ENCODE peak calls at places on chromosome 6, in nine cellular contexts. I is OCI-LY7, U is SK-N-SH, Z is HCT116, V is GM12878, R is fibroblast of lung, X is A549, J is neural progenitor cell, F is GM23248. Y is an unnamed sample.

GRCh38 chr6:80179691-80180090 is 73.2 kb downstream of the BCKDHB start:
- DNase-seq in V (no peak), F (peak; percentile 12), I (no peak), X (no peak), U (no peak), Z (no peak), J (no peak), R (no peak), Y (no peak)

GRCh38 chr6:155524249-155524651 is 68.6 kb upstream of the NOX3 start:
- DNase-seq in F (peak; percentile 89), R (peak; percentile 67), Z (no peak), X (no peak), J (no peak), U (no peak), V (no peak), I (no peak), Y (peak; percentile 17)

GRCh38 chr6:135583256-135583758 is 85.8 kb upstream of the AHI1 start:
- DNase-seq in R (peak; percentile 59), I (no peak), X (no peak), J (no peak), V (no peak), Z (no peak), U (no peak), F (peak; percentile 75), Y (no peak)

GRCh38 chr6:156720739-156721714 is 56.2 kb upstream of the ARID1B start:
- DNase-seq in V (peak; percentile 76), U (no peak), R (no peak), J (peak; percentile 42), F (peak; percentile 22), X (no peak), I (peak; percentile 50), Z (no peak), Y (peak; percentile 8)

GRCh38 chr6:163583558-163583957 is 169.0 kb downstream of the QKI start:
- DNase-seq in V (no peak), J (no peak), U (no peak), R (no peak), Z (no peak), X (no peak), F (no peak), I (no peak), Y (peak; percentile 11)

GRCh38 chr6:167663784-167664432 is 162.8 kb upstream of the AFDN start:
- DNase-seq in X (no peak), Z (no peak), F (no peak), J (no peak), V (no peak), I (no peak), R (no peak), U (no peak), Y (no peak)

GRCh38 chr6:74167506-74167905 is 471.5 kb downstream of the CD109 start:
- DNase-seq in R (peak; percentile 18), F (no peak), U (no peak), V (no peak), X (no peak), I (no peak), Z (no peak), J (no peak), Y (no peak)

GRCh38 chr6:48671506-48671905 is 560.5 kb upstream of the PTCHD4 start:
- DNase-seq in V (no peak), F (no peak), J (no peak), U (no peak), I (no peak), X (no peak), Z (no peak), R (peak; percentile 39), Y (no peak)

DNA sequence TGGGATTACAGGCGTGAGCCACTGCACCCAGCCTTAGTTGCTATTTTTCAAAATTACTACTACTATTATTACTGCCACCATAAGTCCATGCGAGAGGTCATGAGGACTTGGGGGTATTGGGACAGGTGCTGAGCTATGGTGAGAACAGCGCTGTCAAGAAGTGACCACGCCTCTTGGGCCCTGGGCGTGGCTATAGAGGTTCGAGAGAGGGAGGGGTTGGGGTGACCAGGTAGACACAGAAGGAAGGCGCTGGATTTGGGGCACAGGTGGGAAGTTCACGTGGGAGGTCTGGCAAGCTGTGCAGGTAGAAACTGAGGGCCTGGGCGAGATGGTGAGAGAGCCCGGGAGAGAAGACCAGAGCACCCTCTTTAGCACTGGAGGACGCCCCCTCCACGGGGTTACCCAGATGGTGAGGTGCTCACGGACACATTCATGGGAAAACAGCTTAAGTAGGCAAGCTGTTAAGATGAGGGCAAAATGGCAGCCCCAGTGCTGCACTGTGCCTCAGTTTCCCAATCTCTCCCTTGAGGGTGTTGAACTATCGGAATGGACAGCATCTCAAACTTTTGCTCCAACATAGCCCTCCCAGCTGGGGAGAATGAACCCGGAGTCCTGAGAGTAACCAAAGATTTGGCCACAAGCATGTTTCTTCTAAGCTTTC is 61.0 kb downstream of the RAB44 start:
- DNase-seq in J (no peak), U (no peak), I (peak; percentile 62), F (no peak), Z (no peak), R (no peak), X (no peak), V (no peak), Y (no peak)
- H3K4me2 ChIP-seq in J (no peak overlapping the region), U (no peak overlapping the region), I (peak overlapping the region; percentile 86), F (no peak overlapping the region), Z (peak overlapping the region; percentile 78), R (no peak overlapping the region), X (peak overlapping the region; percentile 20), V (peak overlapping the region; percentile 28), Y (no peak overlapping the region)

DNA sequence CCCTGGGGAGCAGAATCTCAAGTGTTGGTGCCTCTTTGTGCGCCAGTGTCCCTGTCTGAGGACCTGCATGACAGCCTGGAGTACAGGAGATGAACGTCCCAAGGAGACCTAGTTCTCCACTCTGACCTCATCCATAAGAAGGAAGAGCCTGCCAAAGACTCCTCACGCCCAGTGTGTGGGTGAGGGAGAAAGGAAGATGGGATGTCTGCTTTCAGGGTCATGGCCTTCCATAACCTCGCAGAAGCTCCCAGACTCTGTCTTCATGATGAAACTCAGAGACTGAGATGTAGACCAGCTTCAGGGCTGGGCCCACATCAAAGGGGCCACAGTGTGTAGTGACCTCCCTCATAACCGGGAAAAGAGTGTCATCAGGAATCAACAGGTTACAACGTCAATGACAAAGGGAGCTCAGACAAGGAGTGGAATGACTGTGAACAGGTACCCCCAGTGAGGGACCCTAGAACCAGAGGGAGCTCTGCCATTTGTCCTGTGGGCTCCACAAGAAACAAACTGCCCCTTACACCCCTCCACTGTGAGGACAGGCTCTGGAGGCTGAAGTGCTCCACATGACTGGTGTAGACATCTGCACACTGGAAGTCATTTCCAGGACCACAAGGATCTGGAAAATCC is 8.1 kb downstream of the HLA-DQB1 start:
- DNase-seq in U (no peak), I (no peak), V (no peak), F (no peak), J (no peak), R (no peak), X (no peak), Z (no peak), Y (no peak)
- H3K4me2 ChIP-seq in U (no peak overlapping the region), I (peak overlapping the region; percentile 73), V (no peak overlapping the region), F (no peak overlapping the region), J (no peak overlapping the region), R (no peak overlapping the region), X (no peak overlapping the region), Z (no peak overlapping the region), Y (no peak overlapping the region)

GRCh38 chr6:41966214-41966920 is 24.8 kb upstream of the CCND3 start:
- DNase-seq in X (no peak), U (no peak), J (no peak), V (no peak), R (no peak), I (no peak), F (peak; percentile 20), Z (no peak), Y (no peak)

GRCh38 chr6:41970436-41970846 is 28.8 kb upstream of the CCND3 start:
- DNase-seq in R (peak; percentile 49), Z (no peak), I (peak; percentile 21), X (peak; percentile 25), J (no peak), V (no peak), F (peak; percentile 91), U (no peak), Y (no peak)

GRCh38 chr6:41966961-41967311 is 25.3 kb upstream of the CCND3 start:
- DNase-seq in X (peak; percentile 50), J (peak; percentile 22), R (peak; percentile 13), V (no peak), I (no peak), F (peak; percentile 54), U (no peak), Z (peak; percentile 80), Y (peak; percentile 62)

GRCh38 chr6:41965429-41966213 is 24.0 kb upstream of the CCND3 start:
- DNase-seq in V (no peak), U (no peak), I (no peak), X (no peak), F (no peak), Z (no peak), J (peak; percentile 90), R (no peak), Y (no peak)

GRCh38 chr6:41967312-41968287 is 26.0 kb upstream of the CCND3 start:
- DNase-seq in I (no peak), X (peak; percentile 44), F (peak; percentile 71), Z (peak; percentile 63), R (peak; percentile 18), U (no peak), V (no peak), J (no peak), Y (peak; percentile 84)
- H3K4me2 ChIP-seq in I (no peak overlapping the region), X (peak overlapping the region; percentile 80), F (peak overlapping the region; percentile 34), Z (peak overlapping the region; percentile 59), R (no peak overlapping the region), U (no peak overlapping the region), V (no peak overlapping the region), J (peak overlapping the region; percentile 29), Y (peak overlapping the region; percentile 3)

GRCh38 chr6:7542878-7543394 is 1.5 kb downstream of the DSP start:
- DNase-seq in Z (peak; percentile 56), F (peak; percentile 96), J (peak; percentile 88), U (peak; percentile 42), I (no peak), X (peak; percentile 71), V (no peak), R (no peak), Y (peak; percentile 96)
- H3K4me2 ChIP-seq in Z (peak overlapping the region; percentile 86), F (peak overlapping the region; percentile 77), J (peak overlapping the region; percentile 89), U (peak overlapping the region; percentile 79), I (no peak overlapping the region), X (peak overlapping the region; percentile 88), V (no peak overlapping the region), R (no peak overlapping the region), Y (peak overlapping the region; percentile 60)

GRCh38 chr6:140857734-140858380 is 1274.9 kb upstream of the GJE1 start:
- DNase-seq in R (peak; percentile 99), F (peak; percentile 77), U (no peak), I (no peak), Z (peak; percentile 24), V (no peak), J (no peak), X (peak; percentile 20), Y (peak; percentile 50)
- H3K4me2 ChIP-seq in R (peak overlapping the region; percentile 11), F (peak overlapping the region; percentile 13), U (peak overlapping the region; percentile 59), I (no peak overlapping the region), Z (peak overlapping the region; percentile 84), V (no peak overlapping the region), J (no peak overlapping the region), X (peak overlapping the region; percentile 44), Y (no peak overlapping the region)

GRCh38 chr6:145031962-145032361 is 703.4 kb downstream of the EPM2A start:
- DNase-seq in U (no peak), V (no peak), Z (no peak), F (no peak), X (no peak), R (no peak), J (no peak), I (no peak), Y (no peak)
- H3K4me2 ChIP-seq in U (no peak overlapping the region), V (no peak overlapping the region), Z (no peak overlapping the region), F (no peak overlapping the region), X (no peak overlapping the region), R (no peak overlapping the region), J (no peak overlapping the region), I (no peak overlapping the region), Y (no peak overlapping the region)

GRCh38 chr6:106081715-106082114 is 4.4 kb upstream of the PRDM1 start:
- DNase-seq in F (no peak), U (no peak), J (no peak), Z (no peak), R (no peak), V (no peak), I (no peak), X (no peak), Y (no peak)
- H3K4me2 ChIP-seq in F (no peak overlapping the region), U (no peak overlapping the region), J (no peak overlapping the region), Z (no peak overlapping the region), R (no peak overlapping the region), V (no peak overlapping the region), I (no peak overlapping the region), X (no peak overlapping the region), Y (no peak overlapping the region)

Y was measured in trophoblast cell.